ENCODE peak calls at places on chromosomes 11 and 22, in six cellular contexts. G is testis, R is BE2C, E is ovary, F is SJCRH30, A is adrenal gland. M is an unnamed sample. For H3K9me3, the result is how much of the 10 kb centered on the place peaks cover.

GRCh38 chr22:39384750-39385480 is 14.7 kb upstream of the TAB1 start:
- DNase-seq in G (peak), R (peak), E (no peak), F (no peak), A (peak), M (no peak)

GRCh38 chr11:46382644-46383403 is 1.4 kb downstream of the MDK start:
- DNase-seq in G (peak), R (peak), E (no peak), F (peak), A (peak), M (no peak)

GRCh38 chr11:73268671-73269271 is 3.4 kb upstream of the P2RY6 start:
- DNase-seq in G (no peak), R (no peak), E (no peak), F (no peak), A (no peak), M (no peak)

GRCh38 chr22:22045576-22046335 is 63.2 kb upstream of the TOP3B start:
- DNase-seq in G (no peak), R (no peak), E (no peak), F (no peak), A (no peak), M (no peak)

GRCh38 chr11:22349446-22349845 is 11.3 kb downstream of the SLC17A6 start:
- DNase-seq in G (no peak), R (peak), E (no peak), F (no peak), A (no peak), M (no peak)

GRCh38 chr11:85052636-85053035 is 574.5 kb downstream of the DLG2 start:
- DNase-seq in G (no peak), R (no peak), E (no peak), F (no peak), A (no peak), M (no peak)

GRCh38 chr11:17528181-17528691 is 16.0 kb downstream of the USH1C start:
- DNase-seq in G (peak), R (peak), E (no peak), F (peak), A (peak), M (peak)

GRCh38 chr22:22556995-22557925 is 1.8 kb downstream of the PRAME start:
- DNase-seq in G (peak), R (no peak), E (no peak), F (no peak), A (no peak), M (no peak)

GRCh38 chr11:29093416-29093815 is 923.4 kb downstream of the KCNA4 start:
- DNase-seq in G (no peak), R (no peak), E (no peak), F (no peak), A (no peak), M (no peak)

GRCh38 chr11:44988981-44989635 is 38.4 kb upstream of the TP53I11 start:
- DNase-seq in G (no peak), R (no peak), E (no peak), F (no peak), A (no peak), M (no peak)

GRCh38 chr11:28919194-28919593 is 811.0 kb downstream of the METTL15 start:
- DNase-seq in G (no peak), R (no peak), E (no peak), F (no peak), A (no peak), M (no peak)

GRCh38 chr11:12303431-12304149 is 73.8 kb upstream of the PARVA start:
- DNase-seq in G (no peak), R (no peak), E (no peak), F (no peak), A (no peak), M (no peak)

GRCh38 chr11:12410006-12410728 is 32.8 kb downstream of the PARVA start:
- DNase-seq in G (no peak), R (peak), E (peak), F (peak), A (no peak), M (no peak)

GRCh38 chr22:34973926-34974325 is 92.0 kb upstream of the ISX start:
- DNase-seq in G (no peak), R (no peak), E (no peak), F (peak), A (no peak), M (no peak)

GRCh38 chr11:122852071-122852831 is 14.0 kb downstream of the CRTAM start:
- DNase-seq in G (no peak), R (no peak), E (no peak), F (no peak), A (no peak), M (no peak)

GRCh38 chr11:284081-285020 is 4.6 kb upstream of the PGGHG start:
- DNase-seq in G (peak), R (no peak), E (no peak), F (no peak), A (no peak), M (no peak)

GRCh38 chr11:16184588-16184987 is 171.8 kb downstream of the SOX6 start:
- DNase-seq in G (no peak), R (no peak), E (no peak), F (no peak), A (no peak), M (no peak)

GRCh38 chr22:25775501-25775900 is 33.5 kb downstream of the MYO18B start:
- DNase-seq in G (no peak), R (peak), E (no peak), F (no peak), A (no peak), M (no peak)

GRCh38 chr22:38258895-38259294 is 13.9 kb downstream of the TMEM184B start:
- DNase-seq in G (peak), R (no peak), E (peak), F (no peak), A (peak), M (no peak)

GRCh38 chr22:25797891-25798290 is 55.9 kb downstream of the MYO18B start:
- DNase-seq in G (no peak), R (no peak), E (no peak), F (no peak), A (no peak), M (no peak)

GRCh38 chr11:12691473-12691872 is 17.3 kb downstream of the TEAD1 start:
- DNase-seq in G (no peak), R (no peak), E (no peak), F (no peak), A (no peak), M (no peak)

GRCh38 chr11:13008625-13009475 is at the start of gene RASSF10:
- DNase-seq in G (peak), R (peak), E (no peak), F (peak), A (no peak), M (no peak)

GRCh38 chr11:133311230-133311629 is 221.1 kb downstream of the OPCML start:
- DNase-seq in G (no peak), R (no peak), E (no peak), F (no peak), A (no peak), M (no peak)

GRCh38 chr11:46827995-46828394 is 18.1 kb downstream of the CKAP5 start:
- DNase-seq in G (no peak), R (no peak), E (no peak), F (no peak), A (no peak), M (no peak)

GRCh38 chr11:134654161-134654915 is 242.3 kb upstream of the B3GAT1 start:
- DNase-seq in G (no peak), R (no peak), E (no peak), F (no peak), A (no peak), M (no peak)

GRCh38 chr11:131064373-131064991 is 148.2 kb upstream of the SNX19 start:
- DNase-seq in G (peak), R (peak), E (no peak), F (peak), A (peak), M (no peak)

GRCh38 chr11:75261474-75261847 is 20.9 kb downstream of the TPBGL start:
- DNase-seq in G (no peak), R (peak), E (no peak), F (no peak), A (no peak), M (no peak)
- H3K9me3 ChIP-seq in G (under half), R (under half), E (under half), F (under half), A (under half), M (under half)

DNA sequence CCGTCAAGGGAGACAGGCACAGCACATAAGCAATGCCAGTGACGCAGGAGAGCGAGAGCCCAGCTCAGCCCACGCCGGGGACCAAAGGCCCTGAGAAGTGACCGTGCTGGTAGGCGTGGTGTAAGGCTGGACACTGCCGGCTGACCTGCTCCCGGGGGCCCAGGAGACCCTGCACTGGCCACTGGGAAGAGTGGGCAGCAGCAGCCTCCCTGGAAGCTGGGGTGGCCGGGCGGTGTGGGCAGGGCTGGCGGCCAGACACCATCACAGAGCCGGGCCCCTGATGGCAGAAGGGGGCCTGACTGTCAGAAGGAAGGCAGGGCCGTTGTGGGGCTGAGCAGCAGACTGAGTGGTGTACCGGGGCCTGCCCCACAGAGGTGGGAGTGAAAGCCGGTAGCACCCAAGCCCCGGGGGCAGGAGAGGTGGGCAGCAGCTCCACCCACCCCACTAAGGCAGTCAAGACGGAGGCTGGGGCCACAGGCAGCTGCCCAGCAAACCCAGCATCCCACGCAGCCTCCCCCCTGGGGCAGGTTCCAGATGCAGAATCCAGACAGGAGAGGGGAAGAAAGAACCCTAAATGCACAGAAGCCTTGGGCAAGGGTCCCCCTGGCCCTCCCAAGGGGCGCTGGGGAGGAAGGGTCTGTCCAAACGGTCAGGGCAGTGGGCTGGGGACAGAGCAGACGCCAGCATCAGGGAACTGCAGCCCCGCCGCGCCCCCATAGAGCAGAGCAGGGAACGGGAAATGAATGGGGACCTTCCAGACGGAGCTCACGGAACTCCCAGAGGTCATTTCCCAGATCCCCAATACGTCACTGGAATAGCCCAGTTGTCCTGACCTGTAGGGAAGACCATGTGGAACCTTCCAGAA is 205.2 kb downstream of the BRD1 start:
- DNase-seq in G (no peak), R (no peak), E (no peak), F (no peak), A (no peak), M (no peak)
- H3K9me3 ChIP-seq in G (under half), R (under half), E (under half), F (under half), A (under half), M (under half)

GRCh38 chr22:48507595-48508350 is 1319.9 kb downstream of the BRD1 start:
- DNase-seq in G (no peak), R (no peak), E (no peak), F (no peak), A (no peak), M (no peak)
- H3K9me3 ChIP-seq in G (under half), R (under half), E (under half), F (under half), A (under half), M (under half)

GRCh38 chr22:43500792-43501785 is 89.3 kb downstream of the MPPED1 start:
- DNase-seq in G (no peak), R (no peak), E (no peak), F (no peak), A (no peak), M (no peak)

GRCh38 chr22:43501951-43502874 is 90.4 kb downstream of the MPPED1 start:
- DNase-seq in G (no peak), R (no peak), E (no peak), F (no peak), A (no peak), M (no peak)

GRCh38 chr22:43504068-43504467 is 92.3 kb downstream of the MPPED1 start:
- DNase-seq in G (no peak), R (no peak), E (no peak), F (no peak), A (no peak), M (no peak)

GRCh38 chr22:43497956-43498855 is 86.4 kb downstream of the MPPED1 start:
- DNase-seq in G (no peak), R (no peak), E (no peak), F (no peak), A (no peak), M (no peak)

DNA sequence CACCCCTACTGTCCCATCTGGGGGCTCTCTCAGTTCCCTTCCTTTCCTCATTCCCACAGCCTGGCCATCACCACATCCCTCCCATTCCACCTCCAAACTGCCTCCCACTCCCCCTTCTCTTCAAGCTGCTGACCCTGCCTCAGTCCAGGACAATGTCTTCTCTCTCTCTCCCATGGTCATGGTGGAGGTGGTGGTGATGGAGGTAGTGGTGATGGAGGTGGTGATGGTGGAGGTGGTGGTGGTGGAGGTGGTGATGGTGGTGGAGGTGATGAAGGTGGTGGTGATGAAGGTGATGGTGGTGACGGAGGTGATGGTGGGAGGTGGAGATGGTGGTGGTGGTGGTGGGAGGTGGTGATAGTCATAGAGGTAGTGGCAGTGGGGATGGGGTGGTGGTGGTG is 87.0 kb downstream of the MPPED1 start:
- DNase-seq in G (no peak), R (no peak), E (no peak), F (no peak), A (no peak), M (no peak)
- H3K9me3 ChIP-seq in G (under half), R (under half), E (under half), F (under half), A (under half), M (under half)

GRCh38 chr22:47201186-47201995 is 438.9 kb downstream of the TBC1D22A start:
- DNase-seq in G (peak), R (no peak), E (peak), F (no peak), A (no peak), M (no peak)

GRCh38 chr22:47199949-47200272 is 437.5 kb downstream of the TBC1D22A start:
- DNase-seq in G (no peak), R (no peak), E (no peak), F (no peak), A (no peak), M (no peak)

GRCh38 chr22:47198801-47199251 is 436.4 kb downstream of the TBC1D22A start:
- DNase-seq in G (peak), R (no peak), E (peak), F (no peak), A (no peak), M (no peak)

GRCh38 chr22:47199261-47199948 is 437.0 kb downstream of the TBC1D22A start:
- DNase-seq in G (peak), R (no peak), E (peak), F (no peak), A (no peak), M (no peak)

GRCh38 chr22:47200273-47201051 is 438.0 kb downstream of the TBC1D22A start:
- DNase-seq in G (peak), R (no peak), E (peak), F (no peak), A (no peak), M (no peak)
- H3K9me3 ChIP-seq in G (under half), R (under half), E (under half), F (under half), A (under half), M (under half)

GRCh38 chr11:91851908-91852307 is 372.7 kb upstream of the FAT3 start:
- DNase-seq in G (no peak), R (no peak), E (no peak), F (no peak), A (no peak), M (no peak)
- H3K9me3 ChIP-seq in G (under half), R (under half), E (under half), F (under half), A (under half), M (under half)

GRCh38 chr11:2656859-2657258 is 42.9 kb downstream of the KCNQ1OT1 start:
- DNase-seq in G (no peak), R (no peak), E (no peak), F (no peak), A (no peak), M (no peak)

GRCh38 chr11:2655320-2655719 is 44.5 kb downstream of the KCNQ1OT1 start:
- DNase-seq in G (no peak), R (no peak), E (no peak), F (no peak), A (no peak), M (no peak)

GRCh38 chr11:2653930-2654739 is 45.7 kb downstream of the KCNQ1OT1 start:
- DNase-seq in G (no peak), R (no peak), E (no peak), F (peak), A (no peak), M (no peak)

GRCh38 chr11:2657697-2658284 is 42.0 kb downstream of the KCNQ1OT1 start:
- DNase-seq in G (no peak), R (no peak), E (no peak), F (no peak), A (no peak), M (no peak)

DNA sequence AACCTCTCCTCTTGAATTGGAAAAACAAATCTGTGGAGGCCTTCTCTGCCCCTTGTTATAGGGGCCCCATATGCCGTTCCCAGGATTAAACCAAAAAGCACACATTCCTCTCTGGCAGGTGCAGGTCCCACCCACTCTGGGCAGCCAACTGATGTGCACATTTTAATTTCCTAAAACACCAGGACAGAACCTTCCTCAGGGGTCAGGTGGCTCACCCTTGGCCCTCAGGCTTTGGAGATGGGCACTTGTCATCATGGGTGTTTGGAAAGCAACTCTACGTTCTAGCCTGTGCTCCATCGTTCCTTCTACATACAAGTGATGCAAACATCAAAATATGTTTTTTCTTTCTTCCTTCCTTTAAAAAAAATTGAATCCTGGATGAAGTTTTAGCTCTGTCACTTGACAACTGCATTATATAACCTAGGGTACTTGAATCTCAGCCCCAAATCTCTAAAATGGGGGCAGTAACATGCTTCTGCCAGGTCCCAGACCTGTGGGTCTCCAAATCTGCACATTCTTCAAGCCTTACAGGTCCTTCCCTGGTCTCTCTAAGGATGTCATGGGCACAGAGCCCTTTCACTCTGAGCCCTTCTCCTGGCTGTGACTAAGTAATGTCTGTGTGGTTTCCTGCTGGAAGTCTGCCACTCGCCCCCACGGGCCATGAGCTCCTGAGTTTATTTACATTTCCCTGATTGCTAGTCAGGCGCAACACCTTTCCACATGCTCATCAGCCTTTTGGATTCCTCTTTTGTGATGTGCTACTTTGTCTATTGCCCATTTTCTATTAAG is 43.8 kb downstream of the KCNQ1OT1 start:
- DNase-seq in G (no peak), R (no peak), E (no peak), F (no peak), A (peak), M (no peak)
- H3K9me3 ChIP-seq in G (under half), R (under half), E (under half), F (under half), A (under half), M (under half)

GRCh38 chr22:47928626-47929025 is 1166.2 kb downstream of the TBC1D22A start:
- DNase-seq in G (no peak), R (no peak), E (no peak), F (peak), A (no peak), M (no peak)
- H3K9me3 ChIP-seq in G (under half), R (under half), E (under half), F (under half), A (under half), M (under half)

DNA sequence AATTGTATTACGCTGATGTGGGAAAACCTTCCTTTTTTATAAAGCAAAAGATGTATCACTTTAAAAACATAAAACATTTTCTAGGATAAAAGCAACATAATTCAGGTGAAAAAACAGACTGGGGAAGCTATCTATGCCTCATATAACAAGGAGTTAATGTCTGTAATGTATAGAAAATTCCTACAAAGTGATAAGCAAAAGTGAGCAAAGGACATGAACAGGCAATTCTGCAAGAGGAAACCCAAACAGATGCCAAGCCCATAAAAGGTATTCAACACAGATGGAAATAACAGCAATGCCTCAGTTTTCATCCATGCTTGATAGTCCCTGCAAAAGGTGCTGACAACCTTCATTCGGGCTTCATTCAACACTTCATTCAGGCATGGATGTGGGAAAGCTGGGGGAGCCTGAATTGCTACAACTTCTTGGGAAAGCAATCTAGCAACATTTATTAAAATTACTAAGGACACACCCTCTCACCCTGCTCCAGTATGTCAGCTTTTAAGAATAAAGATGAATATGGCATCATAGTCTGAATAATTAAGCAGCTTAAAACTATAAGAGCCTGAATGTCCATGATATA is 39.3 kb downstream of the KCNQ1OT1 start:
- DNase-seq in G (no peak), R (no peak), E (no peak), F (no peak), A (no peak), M (no peak)
- H3K9me3 ChIP-seq in G (under half), R (under half), E (under half), F (under half), A (under half), M (under half)

DNA sequence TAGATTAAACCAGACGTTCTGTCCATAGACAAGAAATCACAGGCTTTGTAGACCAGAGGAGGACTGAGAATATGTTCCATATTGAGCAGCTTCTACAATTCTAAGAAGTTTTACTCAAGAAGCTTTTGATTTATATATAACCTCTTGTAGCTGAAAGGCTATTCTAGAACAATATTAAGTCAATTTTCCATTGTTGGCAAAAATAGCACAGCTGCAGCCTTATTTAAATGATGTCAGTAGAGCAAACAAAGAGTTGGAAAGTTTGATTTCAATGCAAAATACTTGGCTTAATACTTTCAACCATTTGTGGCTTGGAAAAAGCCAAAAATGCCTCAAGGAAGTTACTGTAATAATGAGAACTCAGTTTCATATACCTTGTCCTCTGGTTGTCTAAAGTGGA is at the start of gene GLYATL2:
- DNase-seq in G (no peak), R (no peak), E (no peak), F (no peak), A (no peak), M (no peak)
- H3K9me3 ChIP-seq in G (under half), R (under half), E (under half), F (under half), A (under half), M (under half)